ENCODE peak calls at places on chromosomes 1 and 21, in nine cellular contexts. One of them, this sample, is unnamed.
A peak's percentile ranks its signal among the peaks of the same experiment; 100 is the strongest.

GRCh38 chr1:15029786-15030185 is 123.8 kb upstream of the TMEM51 start:
- DNase-seq in ovary: no peak
- DNase-seq in AG04450: no peak
- DNase-seq in neural crest cell: no peak
- DNase-seq in glutamatergic neuron: no peak
- DNase-seq in MM.1S: no peak
- DNase-seq in upper lobe of right lung: no peak
- DNase-seq in astrocyte of the cerebellum: no peak
- DNase-seq in BJ: no peak
- DNase-seq in this sample: no peak

GRCh38 chr1:162631546-162632233 is 574 bp upstream of the DDR2 start:
- DNase-seq in upper lobe of right lung: no peak
- DNase-seq in MM.1S: no peak
- DNase-seq in ovary: peak; percentile 65
- DNase-seq in BJ: no peak
- DNase-seq in glutamatergic neuron: no peak
- DNase-seq in astrocyte of the cerebellum: no peak
- DNase-seq in AG04450: peak; percentile 57
- DNase-seq in neural crest cell: no peak
- DNase-seq in this sample: no peak

GRCh38 chr1:224988042-224988441 is 58.6 kb downstream of the DNAH14 start:
- DNase-seq in ovary: no peak
- DNase-seq in upper lobe of right lung: no peak
- DNase-seq in AG04450: no peak
- DNase-seq in astrocyte of the cerebellum: no peak
- DNase-seq in neural crest cell: no peak
- DNase-seq in BJ: no peak
- DNase-seq in glutamatergic neuron: no peak
- DNase-seq in MM.1S: no peak
- DNase-seq in this sample: no peak

GRCh38 chr1:56477164-56478111 is 101.9 kb downstream of the PLPP3 start:
- DNase-seq in upper lobe of right lung: peak; percentile 89
- DNase-seq in BJ: no peak
- DNase-seq in astrocyte of the cerebellum: no peak
- DNase-seq in neural crest cell: peak; percentile 46
- DNase-seq in ovary: peak; percentile 82
- DNase-seq in MM.1S: no peak
- DNase-seq in glutamatergic neuron: peak; percentile 57
- DNase-seq in AG04450: peak; percentile 44
- DNase-seq in this sample: no peak

GRCh38 chr1:156893048-156893953 is at the start of gene PEAR1:
- DNase-seq in MM.1S: no peak
- DNase-seq in upper lobe of right lung: no peak
- DNase-seq in neural crest cell: peak; percentile 25
- DNase-seq in ovary: peak; percentile 77
- DNase-seq in astrocyte of the cerebellum: no peak
- DNase-seq in BJ: no peak
- DNase-seq in AG04450: no peak
- DNase-seq in glutamatergic neuron: no peak
- DNase-seq in this sample: no peak

GRCh38 chr1:172351347-172351746 is 69.1 kb upstream of the C1orf105 start:
- DNase-seq in BJ: no peak
- DNase-seq in AG04450: peak; percentile 10
- DNase-seq in upper lobe of right lung: no peak
- DNase-seq in glutamatergic neuron: no peak
- DNase-seq in neural crest cell: no peak
- DNase-seq in astrocyte of the cerebellum: no peak
- DNase-seq in ovary: no peak
- DNase-seq in MM.1S: no peak
- DNase-seq in this sample: no peak

GRCh38 chr1:197083474-197083873 is 16.4 kb upstream of the F13B start:
- DNase-seq in glutamatergic neuron: no peak
- DNase-seq in astrocyte of the cerebellum: no peak
- DNase-seq in AG04450: no peak
- DNase-seq in MM.1S: no peak
- DNase-seq in upper lobe of right lung: no peak
- DNase-seq in ovary: no peak
- DNase-seq in BJ: no peak
- DNase-seq in neural crest cell: no peak
- DNase-seq in this sample: no peak

GRCh38 chr1:24932284-24932683 is 2.2 kb upstream of the RUNX3 start:
- DNase-seq in neural crest cell: peak; percentile 67
- DNase-seq in BJ: no peak
- DNase-seq in MM.1S: peak; percentile 63
- DNase-seq in AG04450: no peak
- DNase-seq in upper lobe of right lung: peak; percentile 78
- DNase-seq in ovary: no peak
- DNase-seq in astrocyte of the cerebellum: no peak
- DNase-seq in glutamatergic neuron: peak; percentile 80
- DNase-seq in this sample: no peak

GRCh38 chr1:2583871-2584341 is 2.7 kb upstream of the PRXL2B start:
- DNase-seq in AG04450: no peak
- DNase-seq in ovary: no peak
- DNase-seq in astrocyte of the cerebellum: no peak
- DNase-seq in upper lobe of right lung: peak; percentile 80
- DNase-seq in BJ: no peak
- DNase-seq in neural crest cell: no peak
- DNase-seq in glutamatergic neuron: peak; percentile 14
- DNase-seq in MM.1S: no peak
- DNase-seq in this sample: no peak

GRCh38 chr1:163796394-163796821 is 474.7 kb downstream of the NUF2 start:
- DNase-seq in glutamatergic neuron: no peak
- DNase-seq in MM.1S: no peak
- DNase-seq in upper lobe of right lung: no peak
- DNase-seq in BJ: peak; percentile 23
- DNase-seq in AG04450: no peak
- DNase-seq in ovary: peak; percentile 14
- DNase-seq in astrocyte of the cerebellum: peak; percentile 13
- DNase-seq in neural crest cell: no peak
- DNase-seq in this sample: no peak

GRCh38 chr21:15355066-15355465 is 290.3 kb upstream of the NRIP1 start:
- DNase-seq in MM.1S: no peak
- DNase-seq in glutamatergic neuron: no peak
- DNase-seq in upper lobe of right lung: no peak
- DNase-seq in astrocyte of the cerebellum: no peak
- DNase-seq in neural crest cell: no peak
- DNase-seq in ovary: no peak
- DNase-seq in BJ: no peak
- DNase-seq in AG04450: no peak
- DNase-seq in this sample: no peak

GRCh38 chr1:211335507-211336157 is 9.0 kb downstream of the TRAF5 start:
- DNase-seq in glutamatergic neuron: no peak
- DNase-seq in astrocyte of the cerebellum: no peak
- DNase-seq in upper lobe of right lung: no peak
- DNase-seq in neural crest cell: no peak
- DNase-seq in MM.1S: peak; percentile 89
- DNase-seq in BJ: no peak
- DNase-seq in AG04450: no peak
- DNase-seq in ovary: no peak
- DNase-seq in this sample: no peak

GRCh38 chr1:204834752-204835151 is 35.9 kb upstream of the NFASC start:
- DNase-seq in AG04450: no peak
- DNase-seq in glutamatergic neuron: no peak
- DNase-seq in astrocyte of the cerebellum: no peak
- DNase-seq in ovary: no peak
- DNase-seq in upper lobe of right lung: no peak
- DNase-seq in BJ: no peak
- DNase-seq in neural crest cell: no peak
- DNase-seq in MM.1S: no peak
- DNase-seq in this sample: no peak

GRCh38 chr1:897176-897575 is 26.5 kb upstream of the SAMD11 start:
- DNase-seq in glutamatergic neuron: no peak
- DNase-seq in astrocyte of the cerebellum: no peak
- DNase-seq in upper lobe of right lung: no peak
- DNase-seq in neural crest cell: no peak
- DNase-seq in BJ: no peak
- DNase-seq in AG04450: no peak
- DNase-seq in ovary: no peak
- DNase-seq in MM.1S: no peak
- DNase-seq in this sample: no peak
- TF ChIP-seq CTCF in glutamatergic neuron: no peak
- TF ChIP-seq CTCF in astrocyte of the cerebellum: no peak
- TF ChIP-seq CTCF in upper lobe of right lung: no peak
- TF ChIP-seq CTCF in neural crest cell: no peak
- TF ChIP-seq CTCF in BJ: no peak
- TF ChIP-seq CTCF in AG04450: no peak
- TF ChIP-seq CTCF in ovary: no peak
- TF ChIP-seq CTCF in MM.1S: no peak
- TF ChIP-seq CTCF in this sample: no peak

DNA sequence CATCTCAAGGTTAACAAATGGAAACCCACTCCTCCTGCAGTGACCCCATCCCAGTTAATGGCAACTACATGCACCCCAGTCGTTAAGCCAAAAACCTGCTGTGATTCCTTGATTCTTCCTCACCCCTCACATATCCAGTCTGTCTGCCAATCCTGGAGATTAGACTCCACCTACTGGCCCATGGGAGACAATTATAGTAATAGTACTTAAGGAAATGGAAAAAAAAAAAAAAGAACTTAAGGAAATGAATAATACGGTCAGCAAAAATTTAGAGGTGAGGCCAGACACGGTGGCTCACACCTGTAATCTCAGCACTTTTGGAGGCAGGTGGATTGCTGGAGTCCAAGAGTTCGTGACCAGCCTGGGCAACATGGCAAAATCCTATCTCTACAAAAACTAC is 7.0 kb downstream of the NOL9 start:
- DNase-seq in astrocyte of the cerebellum: peak; percentile 4
- DNase-seq in ovary: no peak
- DNase-seq in AG04450: no peak
- DNase-seq in BJ: no peak
- DNase-seq in glutamatergic neuron: no peak
- DNase-seq in neural crest cell: no peak
- DNase-seq in upper lobe of right lung: no peak
- DNase-seq in MM.1S: no peak
- DNase-seq in this sample: no peak
- TF ChIP-seq CTCF in astrocyte of the cerebellum: peak; percentile 23
- TF ChIP-seq CTCF in ovary: no peak
- TF ChIP-seq CTCF in AG04450: peak; percentile 21
- TF ChIP-seq CTCF in BJ: peak; percentile 7
- TF ChIP-seq CTCF in glutamatergic neuron: no peak
- TF ChIP-seq CTCF in neural crest cell: no peak
- TF ChIP-seq CTCF in upper lobe of right lung: no peak
- TF ChIP-seq CTCF in MM.1S: no peak
- TF ChIP-seq CTCF in this sample: peak; percentile 6

DNA sequence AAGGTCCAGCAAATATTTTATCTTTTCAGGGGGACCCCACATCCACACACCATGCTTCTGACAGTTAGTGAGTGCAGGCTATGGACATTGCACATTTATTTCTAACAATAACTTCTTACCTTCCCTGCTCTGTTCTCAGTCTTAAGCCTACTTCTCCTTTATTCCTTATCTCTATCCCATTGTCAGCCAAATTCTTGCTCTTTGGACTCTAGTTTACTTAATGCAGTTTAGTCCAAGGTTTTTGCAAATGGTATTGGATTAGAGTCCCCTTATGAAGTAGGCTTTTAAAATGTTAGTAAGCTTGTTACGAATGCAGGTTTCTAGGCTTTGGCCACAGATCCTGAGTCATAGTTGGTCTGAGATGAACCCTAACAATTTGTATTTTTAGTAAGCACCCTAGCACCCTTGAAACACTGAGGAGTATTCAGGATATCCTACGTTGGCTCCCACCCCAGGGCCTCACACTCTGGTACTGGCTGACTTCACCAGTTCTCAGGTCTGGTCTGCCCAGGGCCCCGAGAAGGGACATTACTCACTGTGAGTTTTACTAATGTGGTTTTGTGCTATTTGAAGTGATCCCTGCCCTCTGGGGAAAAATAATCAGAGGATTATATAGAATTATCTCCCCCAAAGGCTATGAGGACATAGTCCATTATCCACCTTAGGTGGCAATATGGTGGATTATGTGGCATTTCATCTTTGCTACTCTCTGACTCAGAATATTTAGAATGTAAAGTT is 239.5 kb downstream of the TGFB2 start:
- DNase-seq in AG04450: no peak
- DNase-seq in astrocyte of the cerebellum: no peak
- DNase-seq in ovary: no peak
- DNase-seq in upper lobe of right lung: no peak
- DNase-seq in glutamatergic neuron: no peak
- DNase-seq in neural crest cell: no peak
- DNase-seq in BJ: no peak
- DNase-seq in MM.1S: no peak
- DNase-seq in this sample: peak; percentile 71
- TF ChIP-seq CTCF in AG04450: no peak
- TF ChIP-seq CTCF in astrocyte of the cerebellum: no peak
- TF ChIP-seq CTCF in ovary: no peak
- TF ChIP-seq CTCF in upper lobe of right lung: no peak
- TF ChIP-seq CTCF in glutamatergic neuron: no peak
- TF ChIP-seq CTCF in neural crest cell: no peak
- TF ChIP-seq CTCF in BJ: no peak
- TF ChIP-seq CTCF in MM.1S: no peak
- TF ChIP-seq CTCF in this sample: no peak

GRCh38 chr1:216416488-216416887 is 6.8 kb downstream of the USH2A start:
- DNase-seq in upper lobe of right lung: no peak
- DNase-seq in glutamatergic neuron: no peak
- DNase-seq in neural crest cell: no peak
- DNase-seq in MM.1S: no peak
- DNase-seq in AG04450: no peak
- DNase-seq in astrocyte of the cerebellum: no peak
- DNase-seq in BJ: no peak
- DNase-seq in ovary: no peak
- DNase-seq in this sample: no peak

GRCh38 chr1:216422821-216423529 is at the start of gene USH2A:
- DNase-seq in astrocyte of the cerebellum: no peak
- DNase-seq in neural crest cell: peak; percentile 6
- DNase-seq in upper lobe of right lung: no peak
- DNase-seq in AG04450: no peak
- DNase-seq in ovary: no peak
- DNase-seq in BJ: no peak
- DNase-seq in glutamatergic neuron: peak; percentile 24
- DNase-seq in MM.1S: no peak
- DNase-seq in this sample: peak; percentile 34

GRCh38 chr1:216425577-216425976 is 2.3 kb upstream of the USH2A start:
- DNase-seq in ovary: no peak
- DNase-seq in astrocyte of the cerebellum: no peak
- DNase-seq in glutamatergic neuron: no peak
- DNase-seq in BJ: no peak
- DNase-seq in MM.1S: no peak
- DNase-seq in neural crest cell: no peak
- DNase-seq in upper lobe of right lung: no peak
- DNase-seq in AG04450: no peak
- DNase-seq in this sample: peak; percentile 84

GRCh38 chr1:216420263-216420662 is 3.0 kb downstream of the USH2A start:
- DNase-seq in BJ: no peak
- DNase-seq in astrocyte of the cerebellum: no peak
- DNase-seq in MM.1S: no peak
- DNase-seq in neural crest cell: no peak
- DNase-seq in ovary: no peak
- DNase-seq in glutamatergic neuron: no peak
- DNase-seq in upper lobe of right lung: no peak
- DNase-seq in AG04450: no peak
- DNase-seq in this sample: no peak

DNA sequence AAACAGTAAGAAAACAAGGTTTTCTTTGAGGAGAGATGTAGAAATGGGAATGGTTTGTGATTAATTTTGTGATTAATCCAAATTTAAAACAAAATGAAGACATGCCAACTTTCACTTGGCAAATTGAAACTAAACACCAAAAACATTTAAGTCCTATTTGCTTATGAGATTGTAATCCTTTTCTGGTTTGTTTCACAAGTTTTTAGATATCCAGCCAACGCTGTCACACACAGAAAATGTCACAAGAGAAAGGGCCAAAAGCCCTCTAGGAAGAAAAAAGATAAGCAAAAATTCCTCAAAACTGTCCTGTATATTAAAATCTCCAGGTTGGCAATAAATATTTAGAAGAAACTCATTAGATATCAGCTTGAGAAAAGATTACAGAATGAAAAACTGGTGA is 2.5 kb downstream of the USH2A start:
- DNase-seq in BJ: no peak
- DNase-seq in upper lobe of right lung: no peak
- DNase-seq in glutamatergic neuron: no peak
- DNase-seq in MM.1S: no peak
- DNase-seq in ovary: no peak
- DNase-seq in astrocyte of the cerebellum: no peak
- DNase-seq in neural crest cell: no peak
- DNase-seq in AG04450: no peak
- DNase-seq in this sample: peak; percentile 2
- TF ChIP-seq CTCF in BJ: no peak
- TF ChIP-seq CTCF in upper lobe of right lung: no peak
- TF ChIP-seq CTCF in glutamatergic neuron: no peak
- TF ChIP-seq CTCF in MM.1S: no peak
- TF ChIP-seq CTCF in ovary: no peak
- TF ChIP-seq CTCF in astrocyte of the cerebellum: no peak
- TF ChIP-seq CTCF in neural crest cell: no peak
- TF ChIP-seq CTCF in AG04450: no peak
- TF ChIP-seq CTCF in this sample: no peak